ENCODE peak calls at places on chromosomes 5 and 9, in nine cellular contexts. F, C, X, W, Y, I, O, S and J are unnamed samples.

GRCh38 chr5:107564896-107565295 is 105.8 kb downstream of the EFNA5 start:
- DNase-seq in W (peak), C (no peak), S (no peak), Y (no peak), O (no peak), I (peak), F (no peak), X (no peak), J (peak)

GRCh38 chr9:136614967-136615623 is 47.6 kb upstream of the EGFL7 start:
- DNase-seq in O (no peak), Y (no peak), I (peak), C (no peak), X (no peak), S (no peak), W (no peak), F (no peak), J (no peak)

GRCh38 chr9:133511607-133512006 is 13.2 kb downstream of the MYMK start:
- DNase-seq in C (no peak), Y (no peak), X (no peak), F (no peak), I (no peak), W (no peak), O (no peak), S (no peak), J (no peak)

GRCh38 chr9:14437336-14438231 is 123.6 kb upstream of the NFIB start:
- DNase-seq in Y (no peak), I (no peak), C (no peak), S (no peak), O (peak), F (no peak), W (no peak), X (no peak), J (no peak)

GRCh38 chr5:68479524-68479923 is 264.0 kb downstream of the PIK3R1 start:
- DNase-seq in W (no peak), S (no peak), O (no peak), Y (no peak), X (no peak), C (no peak), I (no peak), F (no peak), J (no peak)

GRCh38 chr9:81549500-81550206 is 139.7 kb downstream of the TLE1 start:
- DNase-seq in F (no peak), X (no peak), S (no peak), Y (no peak), O (peak), W (no peak), I (no peak), C (no peak), J (no peak)

GRCh38 chr5:73558950-73559349 is 6.5 kb downstream of the ANKRA2 start:
- DNase-seq in O (no peak), I (no peak), S (no peak), X (peak), Y (no peak), W (peak), C (no peak), F (no peak), J (no peak)

GRCh38 chr9:19379283-19379682 is 753 bp downstream of the RPS6 start:
- DNase-seq in I (no peak), C (no peak), F (no peak), W (no peak), X (no peak), Y (no peak), O (no peak), S (no peak), J (no peak)

GRCh38 chr9:92711844-92712243 is 41.9 kb upstream of the IPPK start:
- DNase-seq in F (no peak), W (no peak), C (no peak), S (peak), O (no peak), I (no peak), Y (no peak), X (no peak), J (no peak)

GRCh38 chr5:134506054-134507039 is 19.1 kb upstream of the JADE2 start:
- DNase-seq in F (no peak), I (no peak), W (no peak), X (peak), C (no peak), O (peak), Y (peak), S (no peak), J (no peak)

GRCh38 chr5:135498662-135498995 is 37.1 kb downstream of the NEUROG1 start:
- DNase-seq in C (no peak), W (no peak), X (no peak), F (peak), Y (no peak), I (no peak), O (no peak), S (no peak), J (no peak)

GRCh38 chr9:92266486-92266885 is 27.0 kb downstream of the IARS1 start:
- DNase-seq in F (no peak), I (no peak), X (no peak), Y (no peak), O (no peak), W (no peak), S (no peak), C (peak), J (no peak)

GRCh38 chr5:103327893-103328292 is 69.3 kb downstream of the MACIR start:
- DNase-seq in C (no peak), O (no peak), F (no peak), W (no peak), S (no peak), X (no peak), I (no peak), Y (no peak), J (no peak)

GRCh38 chr9:96478829-96479371 is 28.9 kb downstream of the HABP4 start:
- DNase-seq in Y (no peak), C (no peak), F (no peak), I (peak), O (no peak), S (peak), W (peak), X (no peak), J (no peak)

GRCh38 chr9:93569775-93570174 is 6.6 kb upstream of the PHF2 start:
- DNase-seq in C (no peak), X (no peak), S (no peak), Y (peak), I (no peak), O (no peak), W (no peak), F (no peak), J (no peak)

GRCh38 chr9:91086657-91087563 is 274.8 kb downstream of the AUH start:
- DNase-seq in W (no peak), Y (no peak), X (no peak), O (no peak), I (no peak), C (no peak), S (no peak), F (no peak), J (no peak)

GRCh38 chr5:171650605-171651004 is 135.0 kb upstream of the SMIM23 start:
- DNase-seq in W (no peak), X (no peak), I (no peak), F (no peak), S (no peak), O (no peak), Y (no peak), C (no peak), J (no peak)

GRCh38 chr5:175658299-175659145 is 651 bp downstream of the HRH2 start:
- DNase-seq in W (no peak), C (peak), X (no peak), S (no peak), O (no peak), Y (no peak), I (no peak), F (peak), J (no peak)

GRCh38 chr5:67577424-67577823 is 380.8 kb upstream of the CD180 start:
- DNase-seq in W (peak), S (no peak), I (peak), Y (no peak), O (no peak), X (peak), C (no peak), F (no peak), J (no peak)

GRCh38 chr9:121651295-121652036 is at the start of gene DAB2IP:
- DNase-seq in X (no peak), Y (no peak), S (no peak), W (no peak), F (no peak), O (peak), I (peak), C (peak), J (no peak)

GRCh38 chr5:151157426-151158286 is at the start of gene ANXA6:
- DNase-seq in O (peak), S (peak), F (peak), C (peak), I (peak), W (peak), X (peak), Y (peak), J (no peak)

DNA sequence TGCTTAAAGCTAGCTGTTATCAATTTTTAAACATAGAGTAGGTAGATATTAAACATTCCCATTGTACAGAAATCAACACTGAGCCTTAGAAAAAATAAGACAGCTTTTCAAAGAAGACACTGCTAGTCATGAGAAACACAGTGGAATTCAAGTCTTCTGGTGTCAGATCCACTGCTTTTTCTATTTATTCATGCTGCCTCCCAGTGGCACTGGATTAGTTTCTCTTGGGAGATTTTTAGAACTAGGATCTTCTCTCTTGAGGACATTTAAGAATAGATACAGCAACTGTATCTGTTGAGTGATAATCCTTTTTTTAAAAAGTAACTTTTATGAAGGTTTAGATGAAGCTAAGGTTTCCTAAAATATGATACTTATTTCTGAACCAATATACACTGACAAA is 1635.4 kb upstream of the C9orf72 start:
- DNase-seq in F (no peak), I (peak), W (no peak), O (no peak), Y (no peak), S (no peak), C (no peak), X (no peak), J (no peak)
- TF ChIP-seq CTCF in F (no peak), I (no peak), W (no peak), O (no peak), Y (no peak), S (no peak), C (no peak), X (no peak), J (no peak)

GRCh38 chr9:108854094-108854493 is 1.7 kb downstream of the ACTL7B start:
- DNase-seq in W (no peak), I (no peak), S (no peak), X (no peak), Y (no peak), C (no peak), O (no peak), F (no peak), J (no peak)

GRCh38 chr9:108851138-108851537 is 4.6 kb downstream of the ACTL7B start:
- DNase-seq in F (no peak), Y (no peak), S (no peak), X (no peak), W (no peak), C (no peak), O (no peak), I (no peak), J (no peak)

GRCh38 chr9:108852089-108852488 is 3.7 kb downstream of the ACTL7B start:
- DNase-seq in X (no peak), W (no peak), O (no peak), I (no peak), F (no peak), Y (no peak), C (no peak), S (no peak), J (no peak)

GRCh38 chr9:108854641-108855528 is 901 bp downstream of the ACTL7B start:
- DNase-seq in O (no peak), I (no peak), F (no peak), X (no peak), W (no peak), C (no peak), Y (no peak), S (no peak), J (no peak)

DNA sequence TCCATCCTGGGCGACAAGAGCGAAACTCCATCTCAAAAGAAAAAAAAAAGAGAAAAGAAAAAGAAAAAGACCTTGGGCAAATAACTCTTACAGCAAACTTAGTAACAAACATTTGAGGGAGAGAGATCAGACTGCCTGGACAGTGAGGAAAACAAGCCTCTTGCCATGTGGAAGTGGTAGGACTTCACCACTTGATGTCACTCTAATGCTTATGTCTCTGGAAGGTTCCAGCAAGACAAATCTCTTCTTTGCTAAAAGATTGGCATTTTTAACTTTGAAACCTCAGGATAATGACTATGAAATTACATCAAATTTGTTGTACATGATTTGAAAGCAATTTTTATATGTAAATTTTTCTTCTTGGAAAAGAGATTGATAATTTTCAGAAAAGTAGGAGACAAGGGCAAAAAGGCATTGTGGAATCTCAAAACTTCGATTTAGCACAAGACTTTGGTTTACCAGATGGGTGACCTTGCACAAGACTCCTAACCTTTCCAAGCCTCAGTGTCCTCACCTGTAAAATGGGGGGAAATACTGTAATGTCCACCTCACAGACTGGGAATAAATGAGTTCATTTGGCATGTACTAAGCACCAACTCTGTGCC is 5.4 kb downstream of the ACTL7B start:
- DNase-seq in C (no peak), S (no peak), I (peak), O (no peak), W (peak), Y (no peak), F (no peak), X (peak), J (no peak)
- TF ChIP-seq CTCF in C (no peak), S (peak), I (peak), O (peak), W (peak), Y (no peak), F (no peak), X (peak), J (peak)

GRCh38 chr5:126744842-126745241 is 32.1 kb upstream of the LMNB1 start:
- DNase-seq in W (no peak), F (no peak), X (no peak), I (no peak), Y (no peak), C (no peak), S (no peak), O (no peak), J (no peak)
- TF ChIP-seq CTCF in W (no peak), F (no peak), X (no peak), I (no peak), Y (no peak), C (no peak), S (no peak), O (no peak), J (no peak)

GRCh38 chr5:178769617-178770290 is 39.3 kb upstream of the ZNF354A start:
- DNase-seq in C (no peak), S (no peak), O (no peak), F (no peak), I (no peak), X (no peak), Y (no peak), W (no peak), J (no peak)

GRCh38 chr5:178768371-178769260 is 38.2 kb upstream of the ZNF354A start:
- DNase-seq in C (no peak), F (no peak), I (no peak), Y (no peak), O (no peak), S (no peak), W (no peak), X (no peak), J (no peak)

GRCh38 chr5:178765753-178766300 is 35.4 kb upstream of the ZNF354A start:
- DNase-seq in I (no peak), O (no peak), F (no peak), W (no peak), Y (no peak), S (no peak), C (no peak), X (peak), J (no peak)

GRCh38 chr5:178770621-178771020 is 40.2 kb upstream of the ZNF354A start:
- DNase-seq in C (no peak), X (no peak), F (no peak), W (no peak), Y (no peak), I (no peak), O (no peak), S (no peak), J (no peak)

DNA sequence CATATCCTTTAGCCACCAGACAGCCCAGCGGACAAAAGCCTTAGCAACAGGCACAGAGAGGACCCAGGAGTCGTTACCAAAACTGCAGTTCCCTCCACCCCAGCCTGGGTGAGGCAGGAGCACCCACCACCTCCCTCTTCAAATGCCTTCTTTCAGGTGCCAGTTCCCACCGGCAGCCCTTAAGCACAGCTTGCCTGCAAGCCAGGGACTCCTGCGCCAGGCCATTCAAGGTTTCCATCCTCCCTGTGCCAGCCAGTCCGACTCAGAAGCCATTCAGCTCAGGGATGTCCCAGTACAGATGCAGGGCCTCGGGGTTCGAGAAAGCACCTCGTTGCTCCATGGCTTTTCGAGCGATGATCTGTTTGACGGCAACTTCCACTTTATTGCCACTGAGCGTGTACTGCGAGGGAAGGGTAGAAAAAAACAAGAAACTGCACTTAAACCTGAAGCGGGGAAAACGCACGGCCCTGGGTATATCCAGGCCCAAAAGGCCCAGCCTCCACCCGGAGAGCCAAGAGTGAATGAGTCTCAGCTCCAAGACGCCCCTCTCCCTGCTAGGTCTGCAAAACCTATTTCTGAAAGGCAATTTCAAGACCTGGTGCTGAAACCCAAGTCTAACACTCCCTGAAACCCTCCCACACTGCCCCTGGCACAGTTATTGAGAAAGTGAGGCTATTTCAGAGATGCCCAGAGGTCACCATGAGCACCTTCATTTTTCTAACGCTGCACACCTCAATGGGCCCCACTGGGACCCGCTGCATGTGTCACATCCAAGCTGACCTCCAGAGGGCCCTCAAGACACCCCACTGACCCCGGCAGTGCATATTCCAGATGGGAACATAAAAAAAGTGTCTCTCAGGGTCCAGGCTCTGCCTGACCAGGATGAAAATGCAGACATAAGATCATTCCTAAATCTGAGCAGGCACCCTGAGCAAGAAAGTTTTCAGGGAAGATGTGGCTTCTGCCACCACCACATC is 36.8 kb upstream of the ZNF354A start:
- DNase-seq in C (no peak), W (no peak), F (no peak), X (no peak), Y (no peak), S (no peak), I (no peak), O (no peak), J (no peak)
- TF ChIP-seq CTCF in C (no peak), W (no peak), F (no peak), X (no peak), Y (no peak), S (no peak), I (no peak), O (no peak), J (no peak)

GRCh38 chr5:152349683-152350526 is 55.2 kb downstream of the NMUR2 start:
- DNase-seq in C (peak), F (no peak), X (peak), I (peak), S (peak), O (peak), W (peak), Y (no peak), J (no peak)
- TF ChIP-seq CTCF in C (peak), F (peak), X (peak), I (peak), S (peak), O (peak), W (peak), Y (peak), J (peak)

DNA sequence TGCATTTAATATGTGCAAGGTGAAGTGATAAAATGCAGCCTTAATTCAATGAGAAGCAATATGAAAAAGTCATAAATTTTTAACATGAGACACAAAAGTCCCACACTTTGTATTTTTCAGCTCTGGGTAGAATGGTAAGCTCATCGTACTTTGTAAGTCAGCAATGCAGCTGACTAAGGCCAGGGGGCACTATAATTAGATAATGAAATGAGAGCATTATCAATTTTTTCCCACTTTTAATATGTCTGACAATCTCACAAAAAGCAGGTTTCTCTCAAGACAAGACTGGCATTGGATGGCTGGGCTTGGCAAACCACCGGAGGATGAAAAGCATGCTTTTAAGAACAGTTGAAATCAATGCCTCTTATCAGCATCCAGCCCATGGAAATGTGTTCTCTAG is 162.8 kb downstream of the FAM174A start:
- DNase-seq in X (no peak), S (no peak), F (no peak), C (no peak), Y (no peak), W (no peak), I (no peak), O (no peak), J (no peak)
- TF ChIP-seq CTCF in X (no peak), S (peak), F (no peak), C (peak), Y (no peak), W (no peak), I (peak), O (no peak), J (peak)

GRCh38 chr5:141338538-141339306 is at the start of gene PCDHGA2:
- DNase-seq in W (peak), C (no peak), S (no peak), I (peak), X (no peak), F (no peak), Y (no peak), O (no peak), J (no peak)
- TF ChIP-seq CTCF in W (peak), C (no peak), S (peak), I (peak), X (peak), F (no peak), Y (no peak), O (peak), J (peak)

GRCh38 chr9:129479217-129480011 is 141.5 kb downstream of the C9orf50 start:
- DNase-seq in C (no peak), Y (no peak), X (no peak), S (no peak), W (no peak), I (no peak), F (no peak), O (peak), J (no peak)

GRCh38 chr9:129481824-129482511 is 138.9 kb downstream of the C9orf50 start:
- DNase-seq in I (no peak), S (no peak), C (no peak), X (no peak), W (peak), O (no peak), F (no peak), Y (no peak), J (no peak)

GRCh38 chr9:129481424-129481823 is 139.5 kb downstream of the C9orf50 start:
- DNase-seq in I (no peak), F (no peak), Y (no peak), S (no peak), X (no peak), W (no peak), O (no peak), C (no peak), J (no peak)

GRCh38 chr9:129480705-129481104 is 140.2 kb downstream of the C9orf50 start:
- DNase-seq in I (no peak), C (no peak), S (no peak), Y (no peak), X (no peak), O (no peak), F (no peak), W (no peak), J (no peak)

GRCh38 chr9:129480227-129480626 is 140.7 kb downstream of the C9orf50 start:
- DNase-seq in F (no peak), C (no peak), Y (no peak), O (no peak), S (no peak), W (peak), X (no peak), I (peak), J (no peak)
- TF ChIP-seq CTCF in F (no peak), C (no peak), Y (no peak), O (no peak), S (no peak), W (no peak), X (no peak), I (peak), J (peak)

GRCh38 chr9:366620-367019 is 152.0 kb downstream of the DOCK8 start:
- DNase-seq in X (no peak), W (no peak), I (no peak), Y (no peak), F (no peak), O (no peak), C (no peak), S (no peak), J (no peak)
- TF ChIP-seq CTCF in X (no peak), W (no peak), I (no peak), Y (no peak), F (no peak), O (no peak), C (no peak), S (no peak), J (no peak)